ENCODE peak calls at places on chromosomes 13 and 19, in seven cellular contexts. One of them, this sample, is unnamed.

GRCh38 chr19:49554701-49555181 is 25.6 kb downstream of the NOSIP start:
- DNase-seq in dorsolateral prefrontal cortex: no peak
- DNase-seq in HFF-Myc: no peak
- DNase-seq in choroid plexus epithelial cell: no peak
- DNase-seq in endodermal cell: no peak
- DNase-seq in AG04449: no peak
- DNase-seq in psoas muscle: peak
- DNase-seq in this sample: no peak

GRCh38 chr13:113905018-113905417 is 41.1 kb upstream of the GAS6 start:
- DNase-seq in dorsolateral prefrontal cortex: no peak
- DNase-seq in choroid plexus epithelial cell: no peak
- DNase-seq in AG04449: no peak
- DNase-seq in HFF-Myc: no peak
- DNase-seq in endodermal cell: peak
- DNase-seq in psoas muscle: no peak
- DNase-seq in this sample: no peak

GRCh38 chr13:60520902-60521563 is 124.0 kb downstream of the TDRD3 start:
- DNase-seq in choroid plexus epithelial cell: no peak
- DNase-seq in AG04449: no peak
- DNase-seq in HFF-Myc: no peak
- DNase-seq in endodermal cell: no peak
- DNase-seq in psoas muscle: no peak
- DNase-seq in dorsolateral prefrontal cortex: no peak
- DNase-seq in this sample: no peak

GRCh38 chr19:43148233-43148632 is 38.1 kb downstream of the PSG5 start:
- DNase-seq in AG04449: peak
- DNase-seq in psoas muscle: no peak
- DNase-seq in endodermal cell: no peak
- DNase-seq in dorsolateral prefrontal cortex: no peak
- DNase-seq in HFF-Myc: peak
- DNase-seq in choroid plexus epithelial cell: peak
- DNase-seq in this sample: no peak

GRCh38 chr13:31038834-31039552 is 106.5 kb downstream of the TEX26 start:
- DNase-seq in AG04449: no peak
- DNase-seq in HFF-Myc: peak
- DNase-seq in dorsolateral prefrontal cortex: no peak
- DNase-seq in endodermal cell: no peak
- DNase-seq in choroid plexus epithelial cell: peak
- DNase-seq in psoas muscle: no peak
- DNase-seq in this sample: peak

GRCh38 chr13:75818181-75819110 is 182.3 kb downstream of the LMO7 start:
- DNase-seq in choroid plexus epithelial cell: no peak
- DNase-seq in HFF-Myc: no peak
- DNase-seq in endodermal cell: no peak
- DNase-seq in psoas muscle: no peak
- DNase-seq in AG04449: no peak
- DNase-seq in dorsolateral prefrontal cortex: no peak
- DNase-seq in this sample: no peak

GRCh38 chr13:49248433-49249002 is 793 bp downstream of the CDADC1 start:
- DNase-seq in psoas muscle: no peak
- DNase-seq in HFF-Myc: no peak
- DNase-seq in dorsolateral prefrontal cortex: no peak
- DNase-seq in choroid plexus epithelial cell: peak
- DNase-seq in AG04449: no peak
- DNase-seq in endodermal cell: no peak
- DNase-seq in this sample: peak

GRCh38 chr19:19348266-19348665 is 27.6 kb downstream of the MAU2 start:
- DNase-seq in choroid plexus epithelial cell: peak
- DNase-seq in psoas muscle: no peak
- DNase-seq in AG04449: no peak
- DNase-seq in endodermal cell: no peak
- DNase-seq in dorsolateral prefrontal cortex: peak
- DNase-seq in HFF-Myc: no peak
- DNase-seq in this sample: no peak

GRCh38 chr19:5123646-5124045 is 154.7 kb downstream of the KDM4B start:
- DNase-seq in endodermal cell: peak
- DNase-seq in choroid plexus epithelial cell: no peak
- DNase-seq in HFF-Myc: no peak
- DNase-seq in AG04449: no peak
- DNase-seq in psoas muscle: no peak
- DNase-seq in dorsolateral prefrontal cortex: no peak
- DNase-seq in this sample: no peak

GRCh38 chr19:7617172-7617571 is 12.2 kb downstream of the XAB2 start:
- DNase-seq in dorsolateral prefrontal cortex: no peak
- DNase-seq in endodermal cell: no peak
- DNase-seq in AG04449: no peak
- DNase-seq in HFF-Myc: no peak
- DNase-seq in choroid plexus epithelial cell: no peak
- DNase-seq in psoas muscle: no peak
- DNase-seq in this sample: no peak

GRCh38 chr19:897442-898039 is 4.3 kb downstream of the RNU6-9 start:
- DNase-seq in AG04449: no peak
- DNase-seq in choroid plexus epithelial cell: no peak
- DNase-seq in psoas muscle: peak
- DNase-seq in dorsolateral prefrontal cortex: no peak
- DNase-seq in HFF-Myc: no peak
- DNase-seq in endodermal cell: peak
- DNase-seq in this sample: no peak

GRCh38 chr13:110912651-110913051 is 2.2 kb downstream of the ANKRD10 start:
- DNase-seq in choroid plexus epithelial cell: peak
- DNase-seq in dorsolateral prefrontal cortex: no peak
- DNase-seq in HFF-Myc: no peak
- DNase-seq in endodermal cell: peak
- DNase-seq in AG04449: no peak
- DNase-seq in psoas muscle: peak
- DNase-seq in this sample: no peak

GRCh38 chr13:110910013-110910890 is 4.6 kb downstream of the ANKRD10 start:
- DNase-seq in HFF-Myc: no peak
- DNase-seq in dorsolateral prefrontal cortex: no peak
- DNase-seq in psoas muscle: no peak
- DNase-seq in endodermal cell: no peak
- DNase-seq in AG04449: no peak
- DNase-seq in choroid plexus epithelial cell: no peak
- DNase-seq in this sample: no peak

GRCh38 chr13:110913911-110914292 is 967 bp downstream of the ANKRD10 start:
- DNase-seq in dorsolateral prefrontal cortex: peak
- DNase-seq in endodermal cell: no peak
- DNase-seq in AG04449: no peak
- DNase-seq in psoas muscle: no peak
- DNase-seq in HFF-Myc: no peak
- DNase-seq in choroid plexus epithelial cell: no peak
- DNase-seq in this sample: no peak

GRCh38 chr13:110913322-110913721 is 1.5 kb downstream of the ANKRD10 start:
- DNase-seq in dorsolateral prefrontal cortex: no peak
- DNase-seq in AG04449: no peak
- DNase-seq in psoas muscle: no peak
- DNase-seq in choroid plexus epithelial cell: peak
- DNase-seq in HFF-Myc: no peak
- DNase-seq in endodermal cell: no peak
- DNase-seq in this sample: no peak

DNA sequence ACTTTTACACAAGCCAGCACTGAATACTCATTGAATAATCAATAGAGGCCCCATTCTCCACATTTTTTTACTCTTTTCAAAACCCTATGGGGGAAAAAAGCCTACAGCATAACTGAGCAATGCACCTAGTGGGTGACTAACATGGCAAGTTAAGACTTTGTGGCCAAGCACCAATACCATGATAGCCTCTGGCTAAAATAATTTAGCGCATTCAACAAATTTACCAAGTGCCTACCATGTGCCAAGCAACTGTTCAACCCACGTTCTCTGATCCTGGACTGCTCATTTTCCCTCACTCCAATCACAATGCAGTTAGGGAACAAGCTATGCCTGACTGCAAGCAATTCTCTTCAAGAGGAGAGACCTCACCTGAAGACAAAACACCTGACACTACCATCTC is 3.0 kb downstream of the ANKRD10 start:
- DNase-seq in AG04449: no peak
- DNase-seq in dorsolateral prefrontal cortex: no peak
- DNase-seq in psoas muscle: no peak
- DNase-seq in choroid plexus epithelial cell: no peak
- DNase-seq in endodermal cell: no peak
- DNase-seq in HFF-Myc: no peak
- DNase-seq in this sample: no peak
- H3K4me3 ChIP-seq in AG04449: no peak
- H3K4me3 ChIP-seq in dorsolateral prefrontal cortex: no peak
- H3K4me3 ChIP-seq in psoas muscle: peak
- H3K4me3 ChIP-seq in choroid plexus epithelial cell: no peak
- H3K4me3 ChIP-seq in endodermal cell: peak
- H3K4me3 ChIP-seq in HFF-Myc: peak
- H3K4me3 ChIP-seq in this sample: peak

GRCh38 chr19:47028372-47028672 is 8.7 kb downstream of the NPAS1 start:
- DNase-seq in dorsolateral prefrontal cortex: no peak
- DNase-seq in HFF-Myc: no peak
- DNase-seq in choroid plexus epithelial cell: no peak
- DNase-seq in psoas muscle: no peak
- DNase-seq in AG04449: no peak
- DNase-seq in endodermal cell: peak
- DNase-seq in this sample: no peak

GRCh38 chr19:47035127-47035494 is 13.3 kb downstream of the TMEM160 start:
- DNase-seq in endodermal cell: peak
- DNase-seq in AG04449: no peak
- DNase-seq in choroid plexus epithelial cell: peak
- DNase-seq in psoas muscle: no peak
- DNase-seq in dorsolateral prefrontal cortex: no peak
- DNase-seq in HFF-Myc: no peak
- DNase-seq in this sample: no peak

GRCh38 chr19:47036233-47036651 is 12.2 kb downstream of the TMEM160 start:
- DNase-seq in AG04449: no peak
- DNase-seq in endodermal cell: no peak
- DNase-seq in dorsolateral prefrontal cortex: no peak
- DNase-seq in choroid plexus epithelial cell: no peak
- DNase-seq in psoas muscle: no peak
- DNase-seq in HFF-Myc: no peak
- DNase-seq in this sample: no peak

GRCh38 chr19:47035495-47036232 is 12.8 kb downstream of the TMEM160 start:
- DNase-seq in psoas muscle: peak
- DNase-seq in AG04449: no peak
- DNase-seq in HFF-Myc: peak
- DNase-seq in dorsolateral prefrontal cortex: peak
- DNase-seq in choroid plexus epithelial cell: peak
- DNase-seq in endodermal cell: peak
- DNase-seq in this sample: peak

GRCh38 chr19:47032171-47032811 is 12.7 kb downstream of the NPAS1 start:
- DNase-seq in endodermal cell: peak
- DNase-seq in AG04449: no peak
- DNase-seq in dorsolateral prefrontal cortex: peak
- DNase-seq in choroid plexus epithelial cell: peak
- DNase-seq in psoas muscle: no peak
- DNase-seq in HFF-Myc: no peak
- DNase-seq in this sample: no peak
- TF ChIP-seq CTCF in endodermal cell: peak
- TF ChIP-seq CTCF in AG04449: peak
- TF ChIP-seq CTCF in dorsolateral prefrontal cortex: peak
- TF ChIP-seq CTCF in choroid plexus epithelial cell: peak
- TF ChIP-seq CTCF in psoas muscle: peak
- TF ChIP-seq CTCF in HFF-Myc: peak
- TF ChIP-seq CTCF in this sample: peak

GRCh38 chr13:32940601-32941000 is 75.6 kb upstream of the KL start:
- DNase-seq in choroid plexus epithelial cell: peak
- DNase-seq in psoas muscle: peak
- DNase-seq in AG04449: no peak
- DNase-seq in HFF-Myc: no peak
- DNase-seq in dorsolateral prefrontal cortex: no peak
- DNase-seq in endodermal cell: no peak
- DNase-seq in this sample: peak
- H3K4me3 ChIP-seq in choroid plexus epithelial cell: no peak
- H3K4me3 ChIP-seq in psoas muscle: no peak
- H3K4me3 ChIP-seq in AG04449: no peak
- H3K4me3 ChIP-seq in HFF-Myc: no peak
- H3K4me3 ChIP-seq in dorsolateral prefrontal cortex: no peak
- H3K4me3 ChIP-seq in endodermal cell: no peak
- H3K4me3 ChIP-seq in this sample: no peak

GRCh38 chr13:23889598-23890224 is 511 bp upstream of the MIPEP start:
- DNase-seq in AG04449: no peak
- DNase-seq in choroid plexus epithelial cell: no peak
- DNase-seq in psoas muscle: no peak
- DNase-seq in dorsolateral prefrontal cortex: no peak
- DNase-seq in HFF-Myc: no peak
- DNase-seq in endodermal cell: no peak
- DNase-seq in this sample: no peak
- TF ChIP-seq CTCF in AG04449: no peak
- TF ChIP-seq CTCF in choroid plexus epithelial cell: no peak
- TF ChIP-seq CTCF in psoas muscle: no peak
- TF ChIP-seq CTCF in dorsolateral prefrontal cortex: peak
- TF ChIP-seq CTCF in HFF-Myc: no peak
- TF ChIP-seq CTCF in endodermal cell: peak
- TF ChIP-seq CTCF in this sample: no peak

GRCh38 chr19:47047272-47047930 is 1.0 kb downstream of the TMEM160 start:
- DNase-seq in psoas muscle: no peak
- DNase-seq in endodermal cell: no peak
- DNase-seq in HFF-Myc: no peak
- DNase-seq in dorsolateral prefrontal cortex: no peak
- DNase-seq in AG04449: no peak
- DNase-seq in choroid plexus epithelial cell: no peak
- DNase-seq in this sample: no peak
- H3K4me3 ChIP-seq in psoas muscle: peak
- H3K4me3 ChIP-seq in endodermal cell: peak
- H3K4me3 ChIP-seq in HFF-Myc: peak
- H3K4me3 ChIP-seq in dorsolateral prefrontal cortex: peak
- H3K4me3 ChIP-seq in AG04449: peak
- H3K4me3 ChIP-seq in choroid plexus epithelial cell: peak
- H3K4me3 ChIP-seq in this sample: peak

GRCh38 chr19:53311897-53312296 is 21.7 kb upstream of the ZNF845 start:
- DNase-seq in AG04449: no peak
- DNase-seq in dorsolateral prefrontal cortex: no peak
- DNase-seq in endodermal cell: no peak
- DNase-seq in HFF-Myc: no peak
- DNase-seq in psoas muscle: no peak
- DNase-seq in choroid plexus epithelial cell: no peak
- DNase-seq in this sample: no peak

GRCh38 chr19:53311044-53311443 is 22.5 kb upstream of the ZNF845 start:
- DNase-seq in endodermal cell: no peak
- DNase-seq in AG04449: no peak
- DNase-seq in choroid plexus epithelial cell: no peak
- DNase-seq in psoas muscle: no peak
- DNase-seq in dorsolateral prefrontal cortex: no peak
- DNase-seq in HFF-Myc: no peak
- DNase-seq in this sample: no peak

DNA sequence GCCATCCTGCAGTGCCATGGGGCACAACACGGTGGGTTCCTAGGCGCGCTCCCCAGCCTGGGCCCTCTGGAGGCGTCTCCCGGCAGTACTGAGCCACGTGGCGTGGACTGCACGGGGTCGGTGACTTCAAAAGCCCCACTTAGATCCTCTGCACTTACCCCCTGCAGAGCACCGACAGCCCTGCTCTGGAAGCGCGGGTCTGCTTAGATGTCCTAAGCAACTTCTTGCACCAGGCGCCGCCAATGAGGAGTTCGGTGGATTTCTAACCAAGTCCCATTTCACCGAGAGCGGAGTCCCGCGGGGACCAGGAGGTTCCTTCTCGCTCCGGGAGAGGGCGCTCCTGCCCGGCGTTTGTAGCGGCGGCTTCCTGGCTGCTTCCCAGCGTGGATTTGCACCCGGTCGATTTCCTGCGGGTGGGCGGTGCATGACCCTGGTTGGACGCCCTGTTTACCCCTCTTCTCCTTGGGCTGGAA is 25.2 kb upstream of the ZNF845 start:
- DNase-seq in endodermal cell: peak
- DNase-seq in choroid plexus epithelial cell: peak
- DNase-seq in HFF-Myc: no peak
- DNase-seq in AG04449: no peak
- DNase-seq in psoas muscle: no peak
- DNase-seq in dorsolateral prefrontal cortex: peak
- DNase-seq in this sample: no peak
- TF ChIP-seq CTCF in endodermal cell: peak
- TF ChIP-seq CTCF in choroid plexus epithelial cell: peak
- TF ChIP-seq CTCF in HFF-Myc: peak
- TF ChIP-seq CTCF in AG04449: peak
- TF ChIP-seq CTCF in psoas muscle: peak
- TF ChIP-seq CTCF in dorsolateral prefrontal cortex: peak
- TF ChIP-seq CTCF in this sample: no peak

This sample was measured in astrocyte of the cerebellum.